ENCODE peak calls at places on chromosomes 1 and 21, in eight cellular contexts. K is brain microvascular endothelial cell; M is activated T-helper 9 cell treated with anti-CD3 and anti-CD28 coated beads, Interleukin-2, amount 50 U/mL, for 16 hours; R is left cardiac atrium; J is occipital lobe; X is cardiac muscle cell; G is Caki2; H is GM03348. B is an unnamed sample.

GRCh38 chr1:157490337-157491165 is 61.8 kb downstream of the FCRL5 start:
- DNase-seq in J (no peak), M (no peak), G (peak), K (peak), R (peak), X (peak), H (peak), B (peak)

GRCh38 chr1:218592688-218593087 is 247.6 kb downstream of the TGFB2 start:
- DNase-seq in H (peak), K (peak), J (no peak), X (peak), M (no peak), G (peak), R (no peak), B (no peak)

GRCh38 chr1:182629674-182630073 is 25.5 kb upstream of the RGS16 start:
- DNase-seq in M (peak), K (no peak), H (no peak), X (no peak), G (no peak), J (no peak), R (no peak), B (no peak)

GRCh38 chr1:22048351-22049192 is 3.9 kb upstream of the CDC42 start:
- DNase-seq in M (peak), J (no peak), H (peak), X (peak), K (no peak), G (peak), R (no peak), B (no peak)

GRCh38 chr1:89863165-89863835 is 42.5 kb downstream of the LRRC8D start:
- DNase-seq in R (no peak), H (no peak), X (no peak), J (no peak), G (no peak), K (no peak), M (no peak), B (no peak)

GRCh38 chr1:166184897-166185296 is 18.1 kb upstream of the FAM78B start:
- DNase-seq in J (no peak), X (peak), G (no peak), R (no peak), M (no peak), H (no peak), K (no peak), B (no peak)

GRCh38 chr1:182622795-182623528 is 18.8 kb upstream of the RGS16 start:
- DNase-seq in J (no peak), X (peak), R (no peak), H (no peak), K (no peak), G (no peak), M (no peak), B (no peak)

GRCh38 chr21:16047857-16048256 is 318.1 kb downstream of the USP25 start:
- DNase-seq in G (no peak), H (peak), J (no peak), R (no peak), M (no peak), K (no peak), X (peak), B (no peak)

GRCh38 chr1:10900265-10900651 is 103.8 kb upstream of the CASZ1 start:
- DNase-seq in X (no peak), H (no peak), R (no peak), G (no peak), J (no peak), K (no peak), M (no peak), B (no peak)

B was measured in H1.